ENCODE peak calls at places on chromosomes 16 and 17, in seven cellular contexts. Q is breast epithelium, K is choroid plexus epithelial cell, I is upper lobe of right lung, G is dorsolateral prefrontal cortex, O is ovary, F is astrocyte of the spinal cord. Z is an unnamed sample.

GRCh38 chr16:72829846-72830620 is 217.9 kb downstream of the ZFHX3 start:
- DNase-seq in Q (no peak), K (no peak), I (no peak), G (no peak), O (no peak), F (peak), Z (peak)

GRCh38 chr16:57593990-57594389 is 34.4 kb upstream of the ADGRG1 start:
- DNase-seq in Q (no peak), K (no peak), I (no peak), G (no peak), O (no peak), F (no peak), Z (no peak)

GRCh38 chr17:56023851-56024250 is 129.4 kb upstream of the ANKFN1 start:
- DNase-seq in Q (no peak), K (no peak), I (no peak), G (no peak), O (no peak), F (no peak), Z (no peak)

GRCh38 chr16:86296263-86296662 is 214.1 kb upstream of the FOXF1 start:
- DNase-seq in Q (no peak), K (no peak), I (no peak), G (no peak), O (no peak), F (no peak), Z (no peak)

GRCh38 chr16:86946981-86947380 is 368.6 kb downstream of the FOXL1 start:
- DNase-seq in Q (no peak), K (no peak), I (peak), G (no peak), O (no peak), F (no peak), Z (no peak)

GRCh38 chr16:28494141-28494851 is at the start of gene APOBR:
- DNase-seq in Q (peak), K (no peak), I (peak), G (no peak), O (no peak), F (no peak), Z (no peak)

GRCh38 chr17:491086-492014 is 138.7 kb upstream of the RPH3AL start:
- DNase-seq in Q (peak), K (peak), I (peak), G (no peak), O (peak), F (peak), Z (peak)

GRCh38 chr17:5419959-5420653 is at the start of gene RPAIN:
- DNase-seq in Q (peak), K (peak), I (peak), G (peak), O (peak), F (no peak), Z (peak)

GRCh38 chr17:17088511-17089205 is 46.4 kb downstream of the MPRIP start:
- DNase-seq in Q (no peak), K (no peak), I (peak), G (no peak), O (peak), F (no peak), Z (no peak)

GRCh38 chr16:8594149-8594666 is 3.9 kb upstream of the TMEM114 start:
- DNase-seq in Q (no peak), K (no peak), I (no peak), G (no peak), O (no peak), F (no peak), Z (no peak)

GRCh38 chr17:79340771-79341528 is 266.3 kb downstream of the ENGASE start:
- DNase-seq in Q (no peak), K (no peak), I (no peak), G (no peak), O (no peak), F (no peak), Z (no peak)

GRCh38 chr17:12642034-12642433 is 23.7 kb upstream of the MYOCD start:
- DNase-seq in Q (no peak), K (no peak), I (no peak), G (no peak), O (no peak), F (no peak), Z (no peak)

GRCh38 chr17:71828182-71828596 is 292.6 kb upstream of the SOX9 start:
- DNase-seq in Q (no peak), K (peak), I (no peak), G (peak), O (no peak), F (peak), Z (no peak)

GRCh38 chr16:70396209-70396904 is 42.5 kb downstream of the ST3GAL2 start:
- DNase-seq in Q (no peak), K (peak), I (no peak), G (peak), O (no peak), F (no peak), Z (peak)

GRCh38 chr16:23949630-23950290 is 114.0 kb downstream of the PRKCB start:
- DNase-seq in Q (no peak), K (no peak), I (peak), G (no peak), O (no peak), F (no peak), Z (no peak)

GRCh38 chr17:37818689-37819088 is 73.8 kb upstream of the HNF1B start:
- DNase-seq in Q (no peak), K (peak), I (peak), G (no peak), O (no peak), F (peak), Z (peak)

GRCh38 chr17:65696739-65697394 is 135.4 kb upstream of the AXIN2 start:
- DNase-seq in Q (no peak), K (peak), I (no peak), G (no peak), O (no peak), F (peak), Z (peak)

GRCh38 chr16:69111216-69111615 is 5.8 kb downstream of the HAS3 start:
- DNase-seq in Q (no peak), K (no peak), I (peak), G (no peak), O (no peak), F (no peak), Z (no peak)

GRCh38 chr17:21090889-21091618 is 35.7 kb upstream of the DHRS7B start:
- DNase-seq in Q (no peak), K (peak), I (no peak), G (no peak), O (no peak), F (no peak), Z (no peak)

GRCh38 chr16:67199011-67199807 is at the start of gene ELMO3:
- DNase-seq in Q (no peak), K (no peak), I (peak), G (no peak), O (peak), F (no peak), Z (no peak)
- H3K4me3 ChIP-seq in Q (peak), K (no peak), I (peak), G (no peak), O (peak), F (no peak), Z (no peak)

GRCh38 chr17:9771465-9771864 is 19.9 kb downstream of the DHRS7C start:
- DNase-seq in Q (no peak), K (no peak), I (no peak), G (no peak), O (no peak), F (no peak), Z (no peak)

GRCh38 chr17:9766970-9767369 is 24.4 kb downstream of the DHRS7C start:
- DNase-seq in Q (no peak), K (no peak), I (no peak), G (no peak), O (no peak), F (no peak), Z (peak)

GRCh38 chr17:9769036-9769695 is 22.2 kb downstream of the DHRS7C start:
- DNase-seq in Q (no peak), K (no peak), I (no peak), G (no peak), O (no peak), F (no peak), Z (no peak)

GRCh38 chr17:9767432-9767991 is 23.9 kb downstream of the DHRS7C start:
- DNase-seq in Q (no peak), K (no peak), I (no peak), G (no peak), O (no peak), F (no peak), Z (no peak)

DNA sequence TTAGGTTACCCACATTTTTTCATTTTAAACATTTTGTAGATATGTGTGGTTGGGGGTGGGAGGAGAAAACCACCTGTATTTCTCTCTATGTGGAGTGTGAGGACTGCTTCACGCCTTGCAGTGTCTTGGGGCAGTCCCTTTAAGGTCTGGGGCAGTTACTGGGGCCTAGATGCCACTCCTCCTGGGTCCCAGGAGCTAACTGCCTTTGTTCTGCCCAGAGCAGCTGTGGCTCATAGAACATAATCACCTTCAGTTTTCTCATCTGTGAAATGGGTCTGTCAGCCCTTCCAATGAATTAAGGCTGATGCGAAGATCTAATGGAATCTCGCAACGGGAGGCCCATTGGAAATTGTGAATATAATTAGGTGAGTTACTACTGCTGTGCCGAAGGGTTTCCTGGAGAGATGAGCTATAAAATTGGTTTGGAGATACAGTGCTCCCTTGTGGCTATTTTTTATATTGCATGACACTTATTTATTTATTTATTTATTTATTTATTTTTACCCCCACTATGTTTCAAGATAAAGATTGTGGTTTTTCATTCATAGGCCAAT is 22.9 kb downstream of the DHRS7C start:
- DNase-seq in Q (no peak), K (peak), I (no peak), G (no peak), O (no peak), F (peak), Z (peak)
- TF ChIP-seq CTCF in Q (no peak), K (peak), I (peak), G (peak), O (no peak), F (peak), Z (peak)

GRCh38 chr16:49867234-49867633 is 11.3 kb upstream of the ZNF423 start:
- DNase-seq in Q (no peak), K (no peak), I (no peak), G (no peak), O (no peak), F (no peak), Z (no peak)

GRCh38 chr16:49862694-49863093 is 6.8 kb upstream of the ZNF423 start:
- DNase-seq in Q (no peak), K (no peak), I (no peak), G (no peak), O (no peak), F (no peak), Z (no peak)

GRCh38 chr16:49869731-49870130 is 13.8 kb upstream of the ZNF423 start:
- DNase-seq in Q (no peak), K (no peak), I (no peak), G (no peak), O (no peak), F (no peak), Z (no peak)

GRCh38 chr16:49868164-49868668 is 12.3 kb upstream of the ZNF423 start:
- DNase-seq in Q (no peak), K (no peak), I (no peak), G (no peak), O (no peak), F (no peak), Z (no peak)

DNA sequence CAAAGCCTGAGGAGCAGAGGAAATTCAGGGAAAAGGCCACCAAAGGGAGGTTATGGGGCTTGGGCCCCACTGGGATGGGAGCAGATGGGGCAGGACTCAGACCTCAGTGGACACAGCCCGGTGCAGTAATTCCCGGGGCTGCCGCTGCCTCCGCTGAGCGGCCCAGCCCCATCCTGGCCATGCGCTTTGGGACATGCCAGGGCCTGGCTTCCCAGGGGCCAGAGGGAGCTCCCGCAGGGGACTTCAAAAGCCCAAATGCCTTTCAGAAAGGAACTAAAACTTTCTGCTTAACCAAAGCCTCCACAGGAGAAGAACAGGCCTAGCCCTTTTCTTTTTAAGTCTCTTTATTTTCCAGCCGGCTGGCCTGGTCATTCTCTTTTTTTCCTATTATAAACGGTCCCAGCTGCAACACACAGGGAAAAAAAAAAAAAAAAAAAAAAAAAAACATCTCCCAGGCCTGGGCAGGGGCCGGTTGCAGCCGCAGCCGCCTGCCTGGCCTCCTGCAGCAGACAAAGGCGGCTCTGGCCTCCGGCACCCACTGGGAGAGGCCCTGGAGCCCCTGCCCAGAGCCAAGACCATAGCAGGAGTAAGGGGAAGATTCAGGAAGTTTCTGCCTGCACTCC is 10.7 kb upstream of the ZNF423 start:
- DNase-seq in Q (no peak), K (no peak), I (no peak), G (no peak), O (no peak), F (no peak), Z (no peak)
- H3K4me3 ChIP-seq in Q (no peak), K (no peak), I (no peak), G (no peak), O (no peak), F (no peak), Z (no peak)

GRCh38 chr17:52383493-52384100 is 225.1 kb upstream of the CA10 start:
- DNase-seq in Q (peak), K (peak), I (no peak), G (peak), O (no peak), F (peak), Z (peak)
- TF ChIP-seq CTCF in Q (peak), K (no peak), I (peak), G (peak), O (no peak), F (peak), Z (peak)

DNA sequence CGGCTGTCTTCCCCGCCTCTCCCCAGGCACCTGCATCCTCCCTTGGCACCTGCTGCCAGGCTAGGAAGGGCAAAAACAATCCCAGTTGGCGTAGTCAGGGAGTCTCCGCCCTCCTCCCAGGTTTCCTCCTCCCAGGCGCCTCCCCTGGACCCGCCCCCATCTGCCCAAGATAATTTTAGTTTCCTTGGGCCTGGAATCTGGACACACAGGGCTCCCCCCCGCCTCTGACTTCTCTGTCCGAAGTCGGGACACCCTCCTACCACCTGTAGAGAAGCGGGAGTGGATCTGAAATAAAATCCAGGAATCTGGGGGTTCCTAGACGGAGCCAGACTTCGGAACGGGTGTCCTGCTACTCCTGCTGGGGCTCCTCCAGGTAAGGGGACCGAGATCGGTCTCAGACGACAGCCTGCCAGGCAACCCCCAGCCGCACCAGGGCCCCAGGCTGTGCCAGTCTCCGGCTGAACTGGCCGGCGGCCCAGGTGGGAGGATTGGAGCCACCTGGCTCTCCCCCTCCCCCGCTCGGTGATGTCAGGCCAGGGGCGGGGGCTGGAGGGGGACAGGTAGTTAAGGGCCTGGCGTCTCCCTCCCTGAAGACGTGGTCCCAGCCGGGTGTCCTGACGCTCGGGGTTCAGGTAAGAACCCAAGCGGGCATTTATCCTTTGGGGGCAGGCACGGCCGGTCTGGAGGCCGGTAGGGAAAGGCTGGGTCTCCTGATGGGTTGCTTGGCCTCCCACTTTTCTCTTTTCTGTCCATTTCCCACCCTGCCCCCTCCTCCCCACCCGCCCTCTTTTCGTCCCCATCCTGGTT is at the start of gene GRB7:
- DNase-seq in Q (peak), K (no peak), I (peak), G (peak), O (no peak), F (no peak), Z (no peak)
- H3K4me3 ChIP-seq in Q (peak), K (peak), I (peak), G (peak), O (peak), F (no peak), Z (no peak)

GRCh38 chr16:71413341-71413740 is 28.5 kb downstream of the TLE7 start:
- DNase-seq in Q (no peak), K (no peak), I (peak), G (no peak), O (no peak), F (no peak), Z (no peak)

GRCh38 chr16:71410146-71410545 is 31.7 kb downstream of the TLE7 start:
- DNase-seq in Q (no peak), K (no peak), I (no peak), G (no peak), O (no peak), F (no peak), Z (no peak)

GRCh38 chr16:71414038-71414437 is 27.8 kb downstream of the TLE7 start:
- DNase-seq in Q (no peak), K (no peak), I (peak), G (no peak), O (no peak), F (no peak), Z (no peak)

GRCh38 chr16:71409038-71409775 is 32.6 kb downstream of the TLE7 start:
- DNase-seq in Q (no peak), K (peak), I (peak), G (no peak), O (no peak), F (no peak), Z (no peak)

GRCh38 chr16:71412270-71413160 is 29.3 kb downstream of the TLE7 start:
- DNase-seq in Q (peak), K (peak), I (peak), G (peak), O (peak), F (peak), Z (peak)
- TF ChIP-seq CTCF in Q (peak), K (peak), I (peak), G (peak), O (peak), F (peak), Z (peak)

GRCh38 chr16:17289671-17290070 is 181.1 kb downstream of the XYLT1 start:
- DNase-seq in Q (no peak), K (no peak), I (no peak), G (no peak), O (no peak), F (no peak), Z (no peak)

GRCh38 chr16:17291289-17291688 is 179.5 kb downstream of the XYLT1 start:
- DNase-seq in Q (no peak), K (no peak), I (no peak), G (no peak), O (no peak), F (no peak), Z (no peak)

GRCh38 chr16:17287401-17287800 is 183.4 kb downstream of the XYLT1 start:
- DNase-seq in Q (no peak), K (no peak), I (no peak), G (no peak), O (no peak), F (no peak), Z (no peak)

GRCh38 chr16:17289050-17289449 is 181.7 kb downstream of the XYLT1 start:
- DNase-seq in Q (no peak), K (no peak), I (no peak), G (no peak), O (no peak), F (no peak), Z (no peak)

GRCh38 chr16:17290237-17290636 is 180.5 kb downstream of the XYLT1 start:
- DNase-seq in Q (no peak), K (no peak), I (no peak), G (no peak), O (no peak), F (no peak), Z (no peak)
- H3K4me3 ChIP-seq in Q (no peak), K (no peak), I (no peak), G (no peak), O (no peak), F (no peak), Z (no peak)

Z was measured in fibroblast of mammary gland.